ENCODE peak calls at places on chromosomes 1 and 21, in four cellular contexts. J, H, L and R are unnamed samples.

GRCh38 chr1:161378014-161378413 is 10.3 kb upstream of the CFAP126 start:
- DNase-seq in J (no peak), H (no peak), L (no peak), R (no peak)

GRCh38 chr1:233879841-233880240 is 24.6 kb upstream of the SLC35F3 start:
- DNase-seq in J (no peak), H (no peak), L (no peak), R (no peak)

GRCh38 chr1:23772049-23772853 is 6.0 kb upstream of the PITHD1 start:
- DNase-seq in J (peak; percentile 74), H (peak; percentile 27), L (peak; percentile 75), R (peak; percentile 67)

GRCh38 chr1:206470692-206471414 is 577 bp downstream of the IKBKE start:
- DNase-seq in J (no peak), H (peak; percentile 68), L (no peak), R (peak; percentile 68)

GRCh38 chr1:43423672-43424550 is 29.8 kb downstream of the HYI start:
- DNase-seq in J (no peak), H (no peak), L (no peak), R (no peak)

GRCh38 chr1:232416026-232416568 is 213.8 kb downstream of the SIPA1L2 start:
- DNase-seq in J (no peak), H (no peak), L (peak; percentile 27), R (no peak)

GRCh38 chr1:53086504-53087070 is 24.6 kb downstream of the PODN start:
- DNase-seq in J (no peak), H (no peak), L (peak; percentile 60), R (no peak)

GRCh38 chr1:204127597-204128242 is 24.1 kb downstream of the ETNK2 start:
- DNase-seq in J (peak; percentile 60), H (no peak), L (peak; percentile 88), R (peak; percentile 45)

GRCh38 chr21:37702241-37702640 is 214.0 kb downstream of the KCNJ6 start:
- DNase-seq in J (no peak), H (no peak), L (no peak), R (no peak)

GRCh38 chr1:40096977-40097782 is at the start of gene PPT1:
- DNase-seq in J (peak; percentile 89), H (peak; percentile 7), L (peak; percentile 90), R (peak; percentile 56)

GRCh38 chr1:114668784-114669561 is 876 bp downstream of the DENND2C start:
- DNase-seq in J (no peak), H (no peak), L (peak; percentile 9), R (peak; percentile 37)

GRCh38 chr1:59350521-59350920 is 53.6 kb downstream of the FGGY start:
- DNase-seq in J (no peak), H (no peak), L (no peak), R (no peak)

GRCh38 chr21:37582613-37583012 is 216.0 kb downstream of the DYRK1A start:
- DNase-seq in J (peak; percentile 77), H (no peak), L (peak; percentile 61), R (peak; percentile 57)

GRCh38 chr1:235329139-235329808 is 904 bp downstream of the GGPS1 start:
- DNase-seq in J (no peak), H (peak; percentile 52), L (peak; percentile 24), R (no peak)

GRCh38 chr1:7261490-7261889 is 476.2 kb downstream of the CAMTA1 start:
- DNase-seq in J (no peak), H (no peak), L (no peak), R (no peak)
- TF ChIP-seq SMC3 in J (no peak), H (no peak), L (no peak), R (no peak)

GRCh38 chr1:31435471-31436409 is 22.7 kb downstream of the SERINC2 start:
- DNase-seq in J (no peak), H (no peak), L (no peak), R (no peak)
- TF ChIP-seq FOXM1 in J (no peak), H (no peak), L (no peak), R (no peak)

GRCh38 chr1:6170742-6171201 is 9.3 kb downstream of the CHD5 start:
- DNase-seq in J (no peak), H (no peak), L (no peak), R (no peak)
- TF ChIP-seq SMC3 in J (no peak), H (no peak), L (no peak), R (no peak)

GRCh38 chr1:78432016-78432415 is 58.8 kb upstream of the PTGFR start:
- DNase-seq in J (no peak), H (no peak), L (no peak), R (no peak)
- TF ChIP-seq FOXM1 in J (no peak), H (no peak), L (no peak), R (no peak)

DNA sequence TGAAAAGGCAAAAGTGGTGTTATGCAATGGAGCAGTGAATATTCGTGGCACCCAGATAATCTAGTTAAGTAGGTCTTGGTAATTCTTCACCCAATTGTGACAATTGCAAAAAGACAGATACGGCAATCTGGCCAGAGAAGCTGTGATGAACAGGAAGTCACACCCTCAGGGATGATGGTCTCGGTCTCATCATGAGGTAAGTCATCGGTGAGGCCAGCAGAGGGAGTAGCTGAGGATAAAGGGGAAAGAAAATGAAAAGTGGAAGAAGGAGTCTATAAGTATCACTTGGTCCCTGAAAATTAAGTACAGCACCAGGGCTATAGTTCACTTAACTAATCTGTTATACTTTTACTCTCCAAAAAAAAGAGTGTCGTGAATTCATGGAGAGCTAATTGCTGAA is 258.8 kb upstream of the NCAM2 start:
- DNase-seq in J (peak; percentile 6), H (no peak), L (peak; percentile 17), R (no peak)
- TF ChIP-seq SMC3 in J (no peak), H (no peak), L (peak; percentile 12), R (no peak)

GRCh38 chr1:26520339-26520738 is 9.2 kb upstream of the RPS6KA1 start:
- DNase-seq in J (no peak), H (no peak), L (no peak), R (no peak)
- TF ChIP-seq FOXM1 in J (no peak), H (no peak), L (no peak), R (no peak)